ENCODE peak calls at places on chromosomes 16 and 17, in seven cellular contexts. E is OCI-LY7; Z is frontal cortex; D is effector memory CD4-positive, alpha-beta T cell; X is BJ; C is mesendoderm; K is Caco-2. R is an unnamed sample.
A peak's percentile ranks its signal among the peaks of the same experiment; 100 is the strongest.

GRCh38 chr16:73179671-73180370 is 131.9 kb upstream of the ZFHX3 start:
- DNase-seq in Z (no peak), X (no peak), E (no peak), C (no peak), K (no peak), D (no peak), R (no peak)

GRCh38 chr16:81445143-81445922 is 725 bp downstream of the CMIP start:
- DNase-seq in K (peak; percentile 63), D (peak; percentile 9), C (no peak), X (no peak), E (peak; percentile 67), Z (peak; percentile 48), R (peak; percentile 66)

GRCh38 chr17:82831041-82831817 is 8.6 kb downstream of the ZNF750 start:
- DNase-seq in Z (no peak), X (no peak), K (no peak), D (no peak), E (no peak), C (no peak), R (no peak)

GRCh38 chr16:27366687-27367462 is 35.1 kb upstream of the IL21R start:
- DNase-seq in D (peak; percentile 10), C (no peak), K (no peak), X (no peak), Z (no peak), E (no peak), R (no peak)

GRCh38 chr16:64162613-64163375 is 959.1 kb downstream of the CDH11 start:
- DNase-seq in K (no peak), E (peak; percentile 75), Z (no peak), C (no peak), D (no peak), X (no peak), R (peak; percentile 45)

GRCh38 chr17:12727881-12728280 is 61.4 kb upstream of the ARHGAP44 start:
- DNase-seq in D (no peak), E (no peak), K (no peak), X (no peak), Z (no peak), C (no peak), R (no peak)

GRCh38 chr17:17200831-17201230 is 5.3 kb downstream of the PLD6 start:
- DNase-seq in C (no peak), E (no peak), D (no peak), K (no peak), Z (no peak), X (no peak), R (no peak)

GRCh38 chr17:44204453-44204882 is 4.8 kb upstream of the ATXN7L3 start:
- DNase-seq in C (no peak), X (no peak), D (no peak), K (no peak), Z (no peak), E (no peak), R (no peak)

GRCh38 chr16:22070361-22071351 is 21.7 kb upstream of the VWA3A start:
- DNase-seq in D (no peak), X (no peak), Z (no peak), E (no peak), C (no peak), K (no peak), R (no peak)

GRCh38 chr16:81099958-81100357 is 3.8 kb upstream of the GCSH start:
- DNase-seq in Z (no peak), X (no peak), E (no peak), D (no peak), C (no peak), K (no peak), R (no peak)